ENCODE peak calls at places on chromosomes 11 and 22, in nine cellular contexts. D is spleen, T is heart right ventricle, N is AG09309, E is AG10803, B is coronary artery, K is left ventricle myocardium inferior, V is foreskin fibroblast, W is OCI-LY7. I is an unnamed sample.

GRCh38 chr22:29341056-29341848 is 25.8 kb upstream of the RASL10A start:
- DNase-seq in D (no peak), T (no peak), N (no peak), E (no peak), B (no peak), K (no peak), V (no peak), W (no peak), I (no peak)

GRCh38 chr11:134207538-134208239 is 16.1 kb downstream of the NCAPD3 start:
- DNase-seq in D (peak), T (no peak), N (no peak), E (peak), B (no peak), K (peak), V (peak), W (peak), I (no peak)

GRCh38 chr22:31474743-31475142 is 14.9 kb downstream of the EIF4ENIF1 start:
- DNase-seq in D (no peak), T (no peak), N (peak), E (peak), B (no peak), K (no peak), V (peak), W (no peak), I (no peak)

GRCh38 chr11:97247601-97248000 is 857.8 kb downstream of the JRKL start:
- DNase-seq in D (no peak), T (no peak), N (no peak), E (no peak), B (no peak), K (no peak), V (no peak), W (no peak), I (no peak)

GRCh38 chr11:125329786-125330185 is 165.2 kb downstream of the PKNOX2 start:
- DNase-seq in D (no peak), T (no peak), N (no peak), E (no peak), B (peak), K (no peak), V (no peak), W (no peak), I (no peak)

GRCh38 chr11:57482782-57483569 is 22.6 kb downstream of the RTN4RL2 start:
- DNase-seq in D (peak), T (no peak), N (no peak), E (no peak), B (no peak), K (peak), V (no peak), W (peak), I (no peak)

GRCh38 chr11:1127664-1128162 is 30.0 kb upstream of the MUC5AC start:
- DNase-seq in D (no peak), T (no peak), N (no peak), E (no peak), B (no peak), K (no peak), V (no peak), W (no peak), I (no peak)

GRCh38 chr22:39434243-39434653 is 22.6 kb upstream of the MGAT3 start:
- DNase-seq in D (no peak), T (peak), N (no peak), E (peak), B (no peak), K (peak), V (no peak), W (no peak), I (no peak)

GRCh38 chr11:57761301-57762234 is at the start of gene CTNND1:
- DNase-seq in D (no peak), T (peak), N (peak), E (peak), B (peak), K (peak), V (peak), W (no peak), I (peak)

GRCh38 chr11:811446-812245 is 1.9 kb downstream of the RPLP2 start:
- DNase-seq in D (no peak), T (no peak), N (no peak), E (no peak), B (no peak), K (no peak), V (no peak), W (no peak), I (no peak)

GRCh38 chr22:48121984-48122383 is 1359.5 kb downstream of the TBC1D22A start:
- DNase-seq in D (no peak), T (no peak), N (no peak), E (no peak), B (no peak), K (no peak), V (no peak), W (no peak), I (no peak)

GRCh38 chr22:42914511-42915076 is 57.5 kb upstream of the ARFGAP3 start:
- DNase-seq in D (no peak), T (no peak), N (no peak), E (no peak), B (no peak), K (no peak), V (no peak), W (no peak), I (no peak)

GRCh38 chr22:27754247-27754887 is 47.2 kb downstream of the MN1 start:
- DNase-seq in D (peak), T (no peak), N (no peak), E (peak), B (no peak), K (no peak), V (no peak), W (no peak), I (no peak)

GRCh38 chr22:26610072-26610958 is 7.5 kb downstream of the CRYBB1 start:
- DNase-seq in D (peak), T (peak), N (peak), E (peak), B (no peak), K (peak), V (peak), W (peak), I (no peak)

GRCh38 chr11:132610216-132610615 is 922.1 kb downstream of the OPCML start:
- DNase-seq in D (no peak), T (no peak), N (no peak), E (peak), B (no peak), K (no peak), V (no peak), W (no peak), I (no peak)

GRCh38 chr22:39251762-39252460 is 7.1 kb upstream of the PDGFB start:
- DNase-seq in D (no peak), T (no peak), N (no peak), E (no peak), B (no peak), K (no peak), V (no peak), W (no peak), I (no peak)

GRCh38 chr11:44894217-44894617 is 56.5 kb downstream of the TP53I11 start:
- DNase-seq in D (peak), T (peak), N (no peak), E (peak), B (no peak), K (peak), V (peak), W (peak), I (peak)

GRCh38 chr11:119694334-119694733 is 34.7 kb downstream of the NECTIN1 start:
- DNase-seq in D (no peak), T (no peak), N (no peak), E (no peak), B (no peak), K (no peak), V (no peak), W (peak), I (no peak)

GRCh38 chr11:102318469-102318868 is 1.2 kb downstream of the BIRC3 start:
- DNase-seq in D (peak), T (no peak), N (no peak), E (no peak), B (no peak), K (no peak), V (no peak), W (peak), I (no peak)
- H3K4me3 ChIP-seq in D (peak), T (no peak), N (no peak), E (no peak), B (peak), K (peak), V (no peak), W (peak), I (no peak)

GRCh38 chr11:117953029-117953671 is 23.9 kb upstream of the TMPRSS13 start:
- DNase-seq in D (peak), T (no peak), N (no peak), E (no peak), B (no peak), K (no peak), V (no peak), W (peak), I (no peak)
- TF ChIP-seq CTCF in D (no peak), T (no peak), N (no peak), E (no peak), B (no peak), K (no peak), V (no peak), W (no peak), I (no peak)

GRCh38 chr11:2233693-2234455 is 36.5 kb downstream of the ASCL2 start:
- DNase-seq in D (no peak), T (no peak), N (no peak), E (no peak), B (no peak), K (no peak), V (no peak), W (no peak), I (no peak)
- H3K4me3 ChIP-seq in D (no peak), T (no peak), N (no peak), E (no peak), B (no peak), K (no peak), V (no peak), W (no peak), I (no peak)

DNA sequence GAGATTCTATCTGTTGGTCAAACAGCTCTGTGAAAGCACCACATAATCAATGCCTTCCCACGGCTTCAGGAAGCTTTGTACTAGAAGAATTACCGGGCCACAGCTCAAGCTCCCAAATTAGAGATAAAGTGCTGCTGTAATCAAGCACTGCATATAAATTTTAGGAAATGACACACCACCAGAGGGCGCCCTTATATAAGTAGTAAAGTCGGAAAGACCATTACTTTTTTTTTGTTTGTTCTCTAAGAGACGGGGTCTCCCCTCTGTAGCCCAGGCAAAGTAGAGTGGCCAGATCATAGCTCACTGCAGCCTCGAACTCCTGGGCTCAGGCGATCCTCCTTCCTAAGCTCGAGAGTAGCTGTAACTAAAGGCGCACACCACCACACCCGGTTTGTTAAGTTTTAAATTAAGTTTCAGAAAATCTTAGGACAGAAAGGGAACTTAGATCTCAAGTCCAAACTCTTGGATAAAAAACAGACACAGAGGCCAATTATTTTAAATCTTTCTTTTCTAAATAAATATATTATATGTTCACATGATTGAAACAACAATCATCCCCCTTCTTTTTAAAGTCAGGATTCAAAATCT is 32.6 kb downstream of the PRCP start:
- DNase-seq in D (peak), T (peak), N (peak), E (peak), B (no peak), K (peak), V (peak), W (peak), I (peak)
- TF ChIP-seq CTCF in D (peak), T (peak), N (peak), E (peak), B (peak), K (peak), V (peak), W (peak), I (peak)

DNA sequence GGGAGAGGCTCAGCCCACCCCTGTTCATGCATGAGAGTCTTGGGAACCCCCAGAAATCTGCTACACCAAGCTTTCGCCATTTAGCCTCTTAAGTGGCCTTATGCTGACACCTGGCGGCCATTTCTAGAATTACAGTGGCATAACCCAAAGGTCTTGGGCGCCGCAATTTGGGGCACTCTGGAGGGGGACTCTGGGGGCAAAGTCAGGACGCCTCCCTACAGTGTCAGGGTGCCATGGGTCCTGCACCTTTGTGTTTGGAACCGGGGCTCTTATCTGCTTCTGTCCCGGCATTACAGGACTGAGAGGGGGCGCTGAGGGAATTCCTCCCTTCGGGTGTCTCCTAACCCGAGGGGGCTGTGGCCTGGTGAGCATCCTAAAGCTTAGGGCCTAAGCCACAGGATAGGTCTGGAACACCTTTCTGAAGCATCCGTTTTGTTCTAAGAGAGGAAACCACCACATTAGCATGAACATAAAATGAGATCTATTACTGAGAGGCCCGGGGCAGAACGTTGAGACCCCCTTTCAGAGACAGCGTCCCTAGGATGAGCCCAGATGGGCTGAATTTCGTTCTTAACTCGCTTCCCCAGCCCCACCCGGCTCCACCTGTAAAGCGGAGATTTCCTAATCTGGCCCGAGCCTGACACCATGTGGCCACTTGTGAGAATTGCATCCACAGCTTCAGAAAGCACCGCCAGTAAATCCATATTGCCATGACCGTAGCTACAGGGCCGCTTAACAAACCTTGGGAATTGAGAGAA is 9.3 kb downstream of the INS start:
- DNase-seq in D (peak), T (peak), N (peak), E (peak), B (no peak), K (peak), V (peak), W (peak), I (no peak)
- H3K4me3 ChIP-seq in D (no peak), T (no peak), N (no peak), E (no peak), B (no peak), K (peak), V (no peak), W (no peak), I (no peak)

GRCh38 chr22:46390652-46391301 is 55.3 kb downstream of the TRMU start:
- DNase-seq in D (no peak), T (peak), N (peak), E (peak), B (no peak), K (peak), V (peak), W (no peak), I (no peak)
- TF ChIP-seq CTCF in D (no peak), T (peak), N (peak), E (peak), B (no peak), K (peak), V (peak), W (no peak), I (no peak)

DNA sequence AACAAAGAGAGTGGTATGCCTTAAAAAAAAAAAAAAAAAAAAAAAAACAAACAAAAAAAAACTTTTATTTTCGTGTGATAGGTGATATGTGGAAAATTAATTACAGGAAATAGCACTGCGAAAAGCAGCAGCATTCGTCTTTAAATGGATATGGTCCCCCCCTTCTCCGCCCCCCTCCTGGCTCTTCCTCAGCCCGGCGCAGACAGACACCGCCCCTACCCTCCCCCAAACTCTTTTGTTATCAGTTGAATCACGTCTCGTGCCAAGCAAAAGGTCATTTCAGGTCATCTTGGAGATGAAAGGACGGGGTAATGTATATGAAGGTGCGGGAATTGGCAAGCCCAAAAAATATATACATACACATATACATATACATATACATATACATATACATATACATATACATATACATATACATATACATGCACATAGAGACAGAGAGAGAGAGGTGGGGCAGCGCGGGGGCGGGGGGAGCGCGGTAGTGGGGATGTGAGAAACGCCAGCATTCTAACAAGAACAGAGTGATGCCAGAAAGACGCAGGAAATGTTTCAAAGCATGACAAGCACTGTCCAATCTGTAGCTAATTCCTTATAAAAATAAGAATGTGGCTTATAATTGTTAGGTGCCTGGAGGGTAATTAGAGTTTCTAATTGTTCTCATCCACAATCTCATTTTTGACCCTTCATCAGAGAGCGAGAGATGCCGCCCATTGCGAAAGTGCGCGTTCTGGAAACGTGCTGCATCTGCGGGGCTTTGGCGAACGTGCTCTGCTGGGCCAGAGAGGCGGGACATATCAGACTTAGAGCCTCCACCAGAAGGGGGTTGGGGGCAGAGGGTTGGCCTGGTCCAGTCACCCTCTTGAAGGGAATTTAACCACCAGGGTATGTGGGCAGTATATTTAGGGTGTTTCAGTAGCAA is 214.5 kb upstream of the UBASH3B start:
- DNase-seq in D (no peak), T (peak), N (no peak), E (peak), B (no peak), K (peak), V (peak), W (no peak), I (no peak)
- H3K4me3 ChIP-seq in D (peak), T (peak), N (peak), E (peak), B (peak), K (peak), V (peak), W (no peak), I (peak)

I was measured in retinal pigment epithelial cell.